ENCODE peak calls at places on chromosomes 3 and 15, in four cellular contexts. One of them, this sample, is unnamed.

GRCh38 chr3:64445318-64446300 is 220.3 kb upstream of the PRICKLE2 start:
- DNase-seq in right cardiac atrium: peak
- DNase-seq in A549: peak
- DNase-seq in cardiac muscle cell: peak
- DNase-seq in this sample: peak

GRCh38 chr3:119555929-119556328 is 3.5 kb downstream of the CD80 start:
- DNase-seq in right cardiac atrium: no peak
- DNase-seq in A549: no peak
- DNase-seq in cardiac muscle cell: no peak
- DNase-seq in this sample: no peak

GRCh38 chr15:101250331-101250730 is 1.5 kb downstream of the CHSY1 start:
- DNase-seq in right cardiac atrium: no peak
- DNase-seq in A549: no peak
- DNase-seq in cardiac muscle cell: peak
- DNase-seq in this sample: no peak

GRCh38 chr3:50324351-50325144 is 2.0 kb upstream of the HYAL2 start:
- DNase-seq in right cardiac atrium: peak
- DNase-seq in A549: peak
- DNase-seq in cardiac muscle cell: peak
- DNase-seq in this sample: no peak

GRCh38 chr3:12796171-12797123 is at the start of gene CAND2:
- DNase-seq in right cardiac atrium: peak
- DNase-seq in A549: no peak
- DNase-seq in cardiac muscle cell: peak
- DNase-seq in this sample: peak

GRCh38 chr15:98397411-98397810 is 250.9 kb upstream of the IGF1R start:
- DNase-seq in right cardiac atrium: peak
- DNase-seq in A549: no peak
- DNase-seq in cardiac muscle cell: no peak
- DNase-seq in this sample: no peak

GRCh38 chr3:77626157-77626556 is 586.3 kb downstream of the ROBO2 start:
- DNase-seq in right cardiac atrium: no peak
- DNase-seq in A549: no peak
- DNase-seq in cardiac muscle cell: no peak
- DNase-seq in this sample: no peak

GRCh38 chr3:66487475-66487874 is 13.3 kb downstream of the LRIG1 start:
- DNase-seq in right cardiac atrium: no peak
- DNase-seq in A549: no peak
- DNase-seq in cardiac muscle cell: no peak
- DNase-seq in this sample: no peak

GRCh38 chr15:71410347-71410746 is 295.1 kb downstream of the THSD4 start:
- DNase-seq in right cardiac atrium: no peak
- DNase-seq in A549: no peak
- DNase-seq in cardiac muscle cell: no peak
- DNase-seq in this sample: no peak

GRCh38 chr3:125141596-125142417 is 70.7 kb downstream of the SLC12A8 start:
- DNase-seq in right cardiac atrium: peak
- DNase-seq in A549: no peak
- DNase-seq in cardiac muscle cell: peak
- DNase-seq in this sample: peak

GRCh38 chr3:36192901-36193300 is 187.4 kb upstream of the STAC start:
- DNase-seq in right cardiac atrium: no peak
- DNase-seq in A549: no peak
- DNase-seq in cardiac muscle cell: no peak
- DNase-seq in this sample: no peak

GRCh38 chr3:25288416-25288815 is 139.6 kb upstream of the RARB start:
- DNase-seq in right cardiac atrium: no peak
- DNase-seq in A549: no peak
- DNase-seq in cardiac muscle cell: no peak
- DNase-seq in this sample: no peak

GRCh38 chr3:127286571-127287140 is 1.2 kb downstream of the PRR20G start:
- DNase-seq in right cardiac atrium: no peak
- DNase-seq in A549: no peak
- DNase-seq in cardiac muscle cell: peak
- DNase-seq in this sample: no peak

GRCh38 chr3:179898024-179898423 is 138.7 kb downstream of the PEX5L start:
- DNase-seq in right cardiac atrium: no peak
- DNase-seq in A549: peak
- DNase-seq in cardiac muscle cell: peak
- DNase-seq in this sample: no peak

GRCh38 chr3:81492048-81492447 is 269.4 kb downstream of the GBE1 start:
- DNase-seq in right cardiac atrium: no peak
- DNase-seq in A549: no peak
- DNase-seq in cardiac muscle cell: peak
- DNase-seq in this sample: no peak

GRCh38 chr3:157248590-157249425 is 88.9 kb upstream of the CCNL1 start:
- DNase-seq in right cardiac atrium: peak
- DNase-seq in A549: peak
- DNase-seq in cardiac muscle cell: peak
- DNase-seq in this sample: no peak

GRCh38 chr3:15521573-15521965 is at the start of gene COLQ:
- DNase-seq in right cardiac atrium: peak
- DNase-seq in A549: no peak
- DNase-seq in cardiac muscle cell: peak
- DNase-seq in this sample: no peak

GRCh38 chr3:24981924-24982323 is 446.1 kb upstream of the RARB start:
- DNase-seq in right cardiac atrium: no peak
- DNase-seq in A549: no peak
- DNase-seq in cardiac muscle cell: no peak
- DNase-seq in this sample: no peak

GRCh38 chr15:78323693-78324092 is 16.5 kb upstream of the CRABP1 start:
- DNase-seq in right cardiac atrium: no peak
- DNase-seq in A549: no peak
- DNase-seq in cardiac muscle cell: no peak
- DNase-seq in this sample: no peak

GRCh38 chr3:59796486-59796885 is 746.7 kb upstream of the CFAP20DC start:
- DNase-seq in right cardiac atrium: no peak
- DNase-seq in A549: no peak
- DNase-seq in cardiac muscle cell: no peak
- DNase-seq in this sample: no peak

GRCh38 chr3:176872771-176873209 is 324.5 kb downstream of the TBL1XR1 start:
- DNase-seq in right cardiac atrium: peak
- DNase-seq in A549: no peak
- DNase-seq in cardiac muscle cell: peak
- DNase-seq in this sample: no peak

GRCh38 chr15:52791776-52792175 is 1.6 kb upstream of the ONECUT1 start:
- DNase-seq in right cardiac atrium: no peak
- DNase-seq in A549: no peak
- DNase-seq in cardiac muscle cell: no peak
- DNase-seq in this sample: no peak

GRCh38 chr15:52789601-52790165 is 453 bp downstream of the ONECUT1 start:
- DNase-seq in right cardiac atrium: no peak
- DNase-seq in A549: no peak
- DNase-seq in cardiac muscle cell: peak
- DNase-seq in this sample: peak

GRCh38 chr15:52790166-52790708 is at the start of gene ONECUT1:
- DNase-seq in right cardiac atrium: peak
- DNase-seq in A549: peak
- DNase-seq in cardiac muscle cell: peak
- DNase-seq in this sample: peak

GRCh38 chr15:52789008-52789600 is 1.0 kb downstream of the ONECUT1 start:
- DNase-seq in right cardiac atrium: no peak
- DNase-seq in A549: no peak
- DNase-seq in cardiac muscle cell: no peak
- DNase-seq in this sample: peak

GRCh38 chr15:52790941-52791751 is 1.0 kb upstream of the ONECUT1 start:
- DNase-seq in right cardiac atrium: no peak
- DNase-seq in A549: no peak
- DNase-seq in cardiac muscle cell: peak
- DNase-seq in this sample: no peak
- H3K4me3 ChIP-seq in right cardiac atrium: peak
- H3K4me3 ChIP-seq in A549: peak
- H3K4me3 ChIP-seq in cardiac muscle cell: peak
- H3K4me3 ChIP-seq in this sample: peak

DNA sequence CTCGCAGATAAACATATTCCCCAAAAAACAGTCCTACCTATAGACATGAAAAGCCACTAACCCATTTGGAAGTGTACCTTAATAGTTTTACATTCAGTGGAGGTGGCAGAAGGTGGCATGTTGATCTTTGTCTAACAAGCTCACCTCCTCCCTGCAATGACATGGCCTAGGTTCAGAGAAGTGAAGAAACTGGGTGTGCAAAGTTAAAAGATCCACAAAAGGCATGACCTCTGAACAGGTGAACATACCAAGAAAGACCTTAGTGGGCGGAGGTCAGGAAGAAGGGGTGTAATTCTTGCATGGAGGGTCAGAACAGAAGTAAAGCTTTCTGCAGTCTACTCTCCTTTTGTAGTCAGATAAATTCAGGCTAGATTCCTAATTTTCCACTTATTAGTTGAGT is 822 bp downstream of the MRPL3 start:
- DNase-seq in right cardiac atrium: no peak
- DNase-seq in A549: peak
- DNase-seq in cardiac muscle cell: peak
- DNase-seq in this sample: no peak
- H3K4me3 ChIP-seq in right cardiac atrium: peak
- H3K4me3 ChIP-seq in A549: peak
- H3K4me3 ChIP-seq in cardiac muscle cell: peak
- H3K4me3 ChIP-seq in this sample: peak

GRCh38 chr3:58462829-58463180 is 29.1 kb upstream of the KCTD6 start:
- DNase-seq in right cardiac atrium: no peak
- DNase-seq in A549: no peak
- DNase-seq in cardiac muscle cell: no peak
- DNase-seq in this sample: no peak
- H3K4me3 ChIP-seq in right cardiac atrium: no peak
- H3K4me3 ChIP-seq in A549: no peak
- H3K4me3 ChIP-seq in cardiac muscle cell: no peak
- H3K4me3 ChIP-seq in this sample: no peak

DNA sequence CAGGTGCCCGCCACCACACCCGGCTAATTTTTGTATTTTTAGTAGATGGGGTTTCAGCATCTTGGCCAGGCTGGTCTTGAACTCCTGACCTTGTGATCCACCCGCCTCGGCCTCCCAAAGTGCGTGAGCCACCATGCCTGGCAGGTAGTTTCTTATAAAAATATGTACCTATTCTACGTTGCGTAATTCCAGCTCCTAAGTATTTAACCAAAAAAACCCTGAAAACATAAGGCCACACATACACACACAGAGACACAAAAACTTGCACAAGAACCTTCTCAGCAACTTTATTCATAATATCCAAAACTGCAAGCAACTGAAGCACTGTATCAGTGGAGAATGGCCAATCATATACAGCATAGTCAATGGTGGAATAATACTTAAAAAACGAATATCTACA is 5.3 kb downstream of the RNF168 start:
- DNase-seq in right cardiac atrium: no peak
- DNase-seq in A549: no peak
- DNase-seq in cardiac muscle cell: no peak
- DNase-seq in this sample: no peak
- H3K4me3 ChIP-seq in right cardiac atrium: no peak
- H3K4me3 ChIP-seq in A549: no peak
- H3K4me3 ChIP-seq in cardiac muscle cell: no peak
- H3K4me3 ChIP-seq in this sample: no peak